ENCODE peak calls at places on chromosomes 11 and 22, in five cellular contexts. One of them, this sample, is unnamed.

GRCh38 chr11:44797886-44798683 is 71.3 kb downstream of the TSPAN18 start:
- DNase-seq in KBM-7: no peak
- DNase-seq in anterior cingulate cortex: no peak
- DNase-seq in head of caudate nucleus: no peak
- DNase-seq in suprapubic skin: no peak
- DNase-seq in this sample: no peak

GRCh38 chr11:128502736-128503135 is 84.6 kb downstream of the ETS1 start:
- DNase-seq in KBM-7: no peak
- DNase-seq in anterior cingulate cortex: no peak
- DNase-seq in head of caudate nucleus: no peak
- DNase-seq in suprapubic skin: no peak
- DNase-seq in this sample: no peak

GRCh38 chr11:63516109-63516508 is 10.2 kb downstream of the LGALS12 start:
- DNase-seq in KBM-7: no peak
- DNase-seq in anterior cingulate cortex: no peak
- DNase-seq in head of caudate nucleus: no peak
- DNase-seq in suprapubic skin: no peak
- DNase-seq in this sample: no peak

GRCh38 chr11:12717851-12718291 is 43.6 kb downstream of the TEAD1 start:
- DNase-seq in KBM-7: no peak
- DNase-seq in anterior cingulate cortex: no peak
- DNase-seq in head of caudate nucleus: no peak
- DNase-seq in suprapubic skin: no peak
- DNase-seq in this sample: no peak

GRCh38 chr22:28229566-28230483 is 310.8 kb upstream of the PITPNB start:
- DNase-seq in KBM-7: no peak
- DNase-seq in anterior cingulate cortex: no peak
- DNase-seq in head of caudate nucleus: no peak
- DNase-seq in suprapubic skin: no peak
- DNase-seq in this sample: no peak

GRCh38 chr11:34624069-34624468 is 3.2 kb downstream of the EHF start:
- DNase-seq in KBM-7: no peak
- DNase-seq in anterior cingulate cortex: no peak
- DNase-seq in head of caudate nucleus: no peak
- DNase-seq in suprapubic skin: no peak
- DNase-seq in this sample: no peak

GRCh38 chr11:44941286-44942021 is 9.2 kb downstream of the TP53I11 start:
- DNase-seq in KBM-7: no peak
- DNase-seq in anterior cingulate cortex: no peak
- DNase-seq in head of caudate nucleus: no peak
- DNase-seq in suprapubic skin: no peak
- DNase-seq in this sample: no peak

GRCh38 chr11:2186669-2187266 is 15.2 kb upstream of the TH start:
- DNase-seq in KBM-7: peak
- DNase-seq in anterior cingulate cortex: peak
- DNase-seq in head of caudate nucleus: peak
- DNase-seq in suprapubic skin: no peak
- DNase-seq in this sample: peak

GRCh38 chr11:33965032-33965431 is 73.2 kb upstream of the LMO2 start:
- DNase-seq in KBM-7: no peak
- DNase-seq in anterior cingulate cortex: no peak
- DNase-seq in head of caudate nucleus: no peak
- DNase-seq in suprapubic skin: no peak
- DNase-seq in this sample: no peak

GRCh38 chr11:19816817-19817216 is 104.2 kb downstream of the NAV2 start:
- DNase-seq in KBM-7: no peak
- DNase-seq in anterior cingulate cortex: no peak
- DNase-seq in head of caudate nucleus: no peak
- DNase-seq in suprapubic skin: no peak
- DNase-seq in this sample: no peak

GRCh38 chr11:124167852-124168251 is 15.3 kb upstream of the OR10D3 start:
- DNase-seq in KBM-7: no peak
- DNase-seq in anterior cingulate cortex: no peak
- DNase-seq in head of caudate nucleus: no peak
- DNase-seq in suprapubic skin: no peak
- DNase-seq in this sample: no peak

GRCh38 chr11:2698386-2699184 is 1.2 kb downstream of the KCNQ1OT1 start:
- DNase-seq in KBM-7: no peak
- DNase-seq in anterior cingulate cortex: no peak
- DNase-seq in head of caudate nucleus: no peak
- DNase-seq in suprapubic skin: peak
- DNase-seq in this sample: no peak

GRCh38 chr11:44601471-44602370 is 36.3 kb downstream of the CD82 start:
- DNase-seq in KBM-7: no peak
- DNase-seq in anterior cingulate cortex: no peak
- DNase-seq in head of caudate nucleus: no peak
- DNase-seq in suprapubic skin: no peak
- DNase-seq in this sample: no peak

GRCh38 chr22:35728639-35729308 is 11.1 kb downstream of the APOL5 start:
- DNase-seq in KBM-7: no peak
- DNase-seq in anterior cingulate cortex: no peak
- DNase-seq in head of caudate nucleus: no peak
- DNase-seq in suprapubic skin: no peak
- DNase-seq in this sample: no peak

GRCh38 chr22:48547971-48548370 is 1279.7 kb downstream of the BRD1 start:
- DNase-seq in KBM-7: no peak
- DNase-seq in anterior cingulate cortex: no peak
- DNase-seq in head of caudate nucleus: no peak
- DNase-seq in suprapubic skin: no peak
- DNase-seq in this sample: no peak

GRCh38 chr11:34558673-34559072 is 45.1 kb upstream of the ELF5 start:
- DNase-seq in KBM-7: no peak
- DNase-seq in anterior cingulate cortex: no peak
- DNase-seq in head of caudate nucleus: no peak
- DNase-seq in suprapubic skin: no peak
- DNase-seq in this sample: no peak

This sample was measured in Kasumi-1.